ENCODE peak calls at places on chromosomes 12 and 14, in ten cellular contexts. E, V, F, I, T, K, J, N, C and G are unnamed samples.

GRCh38 chr14:22796087-22796707 is 19.0 kb downstream of the SLC7A7 start:
- DNase-seq in E (no peak), V (no peak), F (no peak), I (no peak), T (no peak), K (no peak), J (no peak), N (no peak), C (no peak), G (no peak)

GRCh38 chr12:79515526-79515935 is 175.2 kb downstream of the PAWR start:
- DNase-seq in E (no peak), V (no peak), F (peak; percentile 7), I (no peak), T (no peak), K (no peak), J (no peak), N (no peak), C (no peak), G (no peak)

GRCh38 chr12:53324113-53324778 is 2.8 kb upstream of the AAAS start:
- DNase-seq in E (no peak), V (no peak), F (no peak), I (no peak), T (no peak), K (peak; percentile 44), J (no peak), N (no peak), C (no peak), G (peak; percentile 82)

GRCh38 chr14:42224053-42224888 is 617.6 kb downstream of the LRFN5 start:
- DNase-seq in E (peak; percentile 69), V (peak; percentile 83), F (peak; percentile 41), I (peak; percentile 68), T (peak; percentile 67), K (peak; percentile 86), J (peak; percentile 59), N (peak; percentile 1), C (peak; percentile 80), G (peak; percentile 59)

GRCh38 chr12:11779286-11779685 is 129.8 kb downstream of the ETV6 start:
- DNase-seq in E (no peak), V (no peak), F (peak; percentile 12), I (peak; percentile 78), T (no peak), K (no peak), J (no peak), N (no peak), C (peak; percentile 78), G (no peak)

GRCh38 chr12:18158774-18159557 is 69.0 kb upstream of the RERGL start:
- DNase-seq in E (no peak), V (peak; percentile 19), F (peak; percentile 46), I (peak; percentile 25), T (peak; percentile 4), K (peak; percentile 39), J (peak; percentile 45), N (no peak), C (peak; percentile 49), G (no peak)

GRCh38 chr14:47227051-47227600 is 448.3 kb downstream of the MDGA2 start:
- DNase-seq in E (no peak), V (no peak), F (no peak), I (no peak), T (no peak), K (no peak), J (no peak), N (no peak), C (no peak), G (no peak)

GRCh38 chr12:115354007-115354452 is 670.1 kb upstream of the TBX3 start:
- DNase-seq in E (no peak), V (no peak), F (peak; percentile 97), I (peak; percentile 98), T (no peak), K (no peak), J (no peak), N (peak; percentile 61), C (peak; percentile 98), G (no peak)

GRCh38 chr12:50024804-50025186 is 499 bp downstream of the RACGAP1 start:
- DNase-seq in E (no peak), V (no peak), F (peak; percentile 31), I (no peak), T (no peak), K (no peak), J (no peak), N (no peak), C (peak; percentile 7), G (no peak)

GRCh38 chr12:13000616-13000934 is 510 bp upstream of the HEBP1 start:
- DNase-seq in E (no peak), V (no peak), F (no peak), I (no peak), T (no peak), K (no peak), J (peak; percentile 58), N (peak; percentile 39), C (no peak), G (no peak)

GRCh38 chr14:29518335-29518734 is 409.3 kb downstream of the PRKD1 start:
- DNase-seq in E (no peak), V (peak; percentile 6), F (peak; percentile 4), I (peak; percentile 28), T (peak; percentile 38), K (no peak), J (no peak), N (no peak), C (peak; percentile 36), G (no peak)

GRCh38 chr12:12024958-12025682 is 45.6 kb upstream of the BCL2L14 start:
- DNase-seq in E (no peak), V (no peak), F (no peak), I (no peak), T (no peak), K (no peak), J (no peak), N (no peak), C (no peak), G (peak; percentile 52)